ENCODE peak calls at places on chromosome 3, in six cellular contexts. One of them, this sample, is unnamed.

GRCh38 chr3:153633407-153633806 is 471.4 kb downstream of the RAP2B start:
- DNase-seq in ACHN: no peak
- DNase-seq in CD4-positive, CD25-positive, alpha-beta regulatory T cell: no peak
- DNase-seq in psoas muscle: no peak
- DNase-seq in cortex of kidney: no peak
- DNase-seq in T-helper 17 cell: no peak
- DNase-seq in this sample: no peak

GRCh38 chr3:66441692-66442091 is 59.1 kb downstream of the LRIG1 start:
- DNase-seq in cortex of kidney: no peak
- DNase-seq in T-helper 17 cell: no peak
- DNase-seq in ACHN: no peak
- DNase-seq in psoas muscle: no peak
- DNase-seq in CD4-positive, CD25-positive, alpha-beta regulatory T cell: no peak
- DNase-seq in this sample: no peak

GRCh38 chr3:137582484-137582883 is 181.6 kb upstream of the SOX14 start:
- DNase-seq in CD4-positive, CD25-positive, alpha-beta regulatory T cell: no peak
- DNase-seq in psoas muscle: no peak
- DNase-seq in T-helper 17 cell: no peak
- DNase-seq in cortex of kidney: no peak
- DNase-seq in ACHN: no peak
- DNase-seq in this sample: no peak

GRCh38 chr3:11832964-11833621 is 13.6 kb downstream of the TAMM41 start:
- DNase-seq in CD4-positive, CD25-positive, alpha-beta regulatory T cell: no peak
- DNase-seq in ACHN: no peak
- DNase-seq in T-helper 17 cell: no peak
- DNase-seq in cortex of kidney: no peak
- DNase-seq in psoas muscle: no peak
- DNase-seq in this sample: no peak

GRCh38 chr3:32797776-32798175 is 20.0 kb upstream of the TRIM71 start:
- DNase-seq in psoas muscle: no peak
- DNase-seq in cortex of kidney: no peak
- DNase-seq in CD4-positive, CD25-positive, alpha-beta regulatory T cell: no peak
- DNase-seq in T-helper 17 cell: no peak
- DNase-seq in ACHN: no peak
- DNase-seq in this sample: no peak

GRCh38 chr3:5520237-5520636 is 332.7 kb downstream of the EDEM1 start:
- DNase-seq in CD4-positive, CD25-positive, alpha-beta regulatory T cell: no peak
- DNase-seq in psoas muscle: no peak
- DNase-seq in ACHN: no peak
- DNase-seq in cortex of kidney: no peak
- DNase-seq in T-helper 17 cell: no peak
- DNase-seq in this sample: no peak

GRCh38 chr3:132418916-132419315 is 1.6 kb downstream of the DNAJC13 start:
- DNase-seq in CD4-positive, CD25-positive, alpha-beta regulatory T cell: no peak
- DNase-seq in T-helper 17 cell: no peak
- DNase-seq in ACHN: no peak
- DNase-seq in cortex of kidney: no peak
- DNase-seq in psoas muscle: no peak
- DNase-seq in this sample: no peak

GRCh38 chr3:47057212-47057671 is 77.8 kb downstream of the NBEAL2 start:
- DNase-seq in CD4-positive, CD25-positive, alpha-beta regulatory T cell: peak
- DNase-seq in cortex of kidney: no peak
- DNase-seq in psoas muscle: no peak
- DNase-seq in ACHN: no peak
- DNase-seq in T-helper 17 cell: peak
- DNase-seq in this sample: no peak

GRCh38 chr3:6862880-6863195 is 1.9 kb downstream of the GRM7 start:
- DNase-seq in psoas muscle: no peak
- DNase-seq in T-helper 17 cell: no peak
- DNase-seq in CD4-positive, CD25-positive, alpha-beta regulatory T cell: no peak
- DNase-seq in cortex of kidney: no peak
- DNase-seq in ACHN: no peak
- DNase-seq in this sample: no peak

GRCh38 chr3:64011685-64012084 is 11.6 kb downstream of the PSMD6 start:
- DNase-seq in cortex of kidney: no peak
- DNase-seq in CD4-positive, CD25-positive, alpha-beta regulatory T cell: no peak
- DNase-seq in ACHN: no peak
- DNase-seq in psoas muscle: no peak
- DNase-seq in T-helper 17 cell: no peak
- DNase-seq in this sample: no peak

GRCh38 chr3:63931290-63931689 is 19.1 kb upstream of the SCAANT1 start:
- DNase-seq in cortex of kidney: no peak
- DNase-seq in CD4-positive, CD25-positive, alpha-beta regulatory T cell: no peak
- DNase-seq in psoas muscle: no peak
- DNase-seq in ACHN: no peak
- DNase-seq in T-helper 17 cell: no peak
- DNase-seq in this sample: no peak

GRCh38 chr3:172607305-172608121 is 84.3 kb upstream of the TNFSF10 start:
- DNase-seq in CD4-positive, CD25-positive, alpha-beta regulatory T cell: no peak
- DNase-seq in T-helper 17 cell: no peak
- DNase-seq in psoas muscle: no peak
- DNase-seq in cortex of kidney: no peak
- DNase-seq in ACHN: peak
- DNase-seq in this sample: no peak

GRCh38 chr3:174533286-174533685 is 325.8 kb upstream of the NAALADL2 start:
- DNase-seq in CD4-positive, CD25-positive, alpha-beta regulatory T cell: no peak
- DNase-seq in psoas muscle: no peak
- DNase-seq in T-helper 17 cell: no peak
- DNase-seq in ACHN: no peak
- DNase-seq in cortex of kidney: no peak
- DNase-seq in this sample: no peak

GRCh38 chr3:52429779-52430415 is 15.0 kb downstream of the SEMA3G start:
- DNase-seq in T-helper 17 cell: no peak
- DNase-seq in ACHN: no peak
- DNase-seq in CD4-positive, CD25-positive, alpha-beta regulatory T cell: no peak
- DNase-seq in psoas muscle: no peak
- DNase-seq in cortex of kidney: no peak
- DNase-seq in this sample: peak

GRCh38 chr3:196168808-196169391 is 42.3 kb downstream of the ZDHHC19 start:
- DNase-seq in ACHN: no peak
- DNase-seq in psoas muscle: peak
- DNase-seq in CD4-positive, CD25-positive, alpha-beta regulatory T cell: no peak
- DNase-seq in T-helper 17 cell: no peak
- DNase-seq in cortex of kidney: no peak
- DNase-seq in this sample: no peak

GRCh38 chr3:12972791-12973702 is 100.2 kb downstream of the IQSEC1 start:
- DNase-seq in psoas muscle: no peak
- DNase-seq in T-helper 17 cell: no peak
- DNase-seq in cortex of kidney: no peak
- DNase-seq in ACHN: no peak
- DNase-seq in CD4-positive, CD25-positive, alpha-beta regulatory T cell: no peak
- DNase-seq in this sample: no peak

GRCh38 chr3:179768080-179768479 is 115.2 kb downstream of the USP13 start:
- DNase-seq in T-helper 17 cell: no peak
- DNase-seq in ACHN: peak
- DNase-seq in CD4-positive, CD25-positive, alpha-beta regulatory T cell: no peak
- DNase-seq in cortex of kidney: no peak
- DNase-seq in psoas muscle: no peak
- DNase-seq in this sample: no peak

This sample was measured in lower leg skin.